ENCODE peak calls at places on chromosomes 4 and X, in nine cellular contexts. Y, D, K, J, C, A, I, H and P are unnamed samples.

GRCh38 chrX:11757729-11758399 is at the start of gene MSL3:
- DNase-seq in Y (no peak), D (peak; percentile 32), K (no peak), J (peak; percentile 74), C (peak; percentile 79), A (peak; percentile 61), I (peak; percentile 41), H (peak; percentile 63), P (no peak)

GRCh38 chr4:78644744-78645330 is 93.3 kb downstream of the ANXA3 start:
- DNase-seq in Y (peak; percentile 24), D (peak; percentile 17), K (no peak), J (peak; percentile 34), C (peak; percentile 85), A (peak; percentile 54), I (peak; percentile 22), H (peak; percentile 90), P (peak; percentile 85)

GRCh38 chrX:121562616-121563015 is 515.2 kb downstream of the GLUD2 start:
- DNase-seq in Y (no peak), D (no peak), K (no peak), J (no peak), C (no peak), A (no peak), I (no peak), H (no peak), P (no peak)

GRCh38 chr4:128364565-128364964 is 77.0 kb upstream of the PGRMC2 start:
- DNase-seq in Y (no peak), D (no peak), K (no peak), J (no peak), C (no peak), A (no peak), I (no peak), H (peak; percentile 21), P (no peak)

GRCh38 chr4:7697326-7697725 is 242.3 kb downstream of the AFAP1 start:
- DNase-seq in Y (no peak), D (no peak), K (no peak), J (no peak), C (no peak), A (no peak), I (no peak), H (no peak), P (no peak)

GRCh38 chrX:130166503-130166777 is 799 bp upstream of the AIFM1 start:
- DNase-seq in Y (no peak), D (no peak), K (no peak), J (no peak), C (no peak), A (no peak), I (no peak), H (no peak), P (no peak)

GRCh38 chr4:42809419-42810084 is 83.0 kb upstream of the GRXCR1 start:
- DNase-seq in Y (no peak), D (no peak), K (no peak), J (no peak), C (no peak), A (no peak), I (no peak), H (no peak), P (no peak)

GRCh38 chrX:110218591-110218990 is 99.3 kb downstream of the AMMECR1 start:
- DNase-seq in Y (no peak), D (no peak), K (no peak), J (no peak), C (no peak), A (no peak), I (no peak), H (peak; percentile 92), P (no peak)

GRCh38 chrX:29318051-29318450 is 730.8 kb downstream of the IL1RAPL1 start:
- DNase-seq in Y (peak; percentile 6), D (no peak), K (no peak), J (no peak), C (no peak), A (no peak), I (no peak), H (peak; percentile 70), P (no peak)